ENCODE peak calls at places on chromosomes 4 and X, in five cellular contexts. Q is esophagus muscularis mucosa, P is tibial artery, H is prostate gland, F is WERI-Rb-1. T is an unnamed sample.
A peak's percentile ranks its signal among the peaks of the same experiment; 100 is the strongest.

GRCh38 chrX:39356119-39356807 is 555.0 kb downstream of the MID1IP1 start:
- DNase-seq in Q (no peak), P (no peak), H (no peak), F (no peak), T (no peak)

GRCh38 chr4:158538911-158539310 is 17.2 kb downstream of the RXFP1 start:
- DNase-seq in Q (no peak), P (no peak), H (no peak), F (no peak), T (no peak)

GRCh38 chrX:97858592-97858991 is 974.9 kb downstream of the RPA4 start:
- DNase-seq in Q (no peak), P (no peak), H (no peak), F (no peak), T (no peak)

GRCh38 chrX:76454456-76454927 is 27.0 kb downstream of the MAGEE1 start:
- DNase-seq in Q (no peak), P (no peak), H (no peak), F (no peak), T (no peak)

GRCh38 chrX:2629316-2630168 is 61.6 kb upstream of the CD99 start:
- DNase-seq in Q (no peak), P (no peak), H (no peak), F (no peak), T (peak; percentile 63)

GRCh38 chrX:40099046-40099968 is 1.5 kb upstream of the BCOR start:
- DNase-seq in Q (no peak), P (no peak), H (peak; percentile 16), F (peak; percentile 87), T (peak; percentile 68)

GRCh38 chr4:86442881-86443280 is 83.0 kb upstream of the MAPK10 start:
- DNase-seq in Q (no peak), P (no peak), H (no peak), F (no peak), T (no peak)

GRCh38 chr4:126708716-126709115 is 924.0 kb upstream of the INTU start:
- DNase-seq in Q (no peak), P (no peak), H (no peak), F (no peak), T (no peak)

GRCh38 chr4:118280501-118281218 is 72.1 kb downstream of the PRSS12 start:
- DNase-seq in Q (no peak), P (no peak), H (peak; percentile 71), F (peak; percentile 71), T (peak; percentile 51)

GRCh38 chr4:129323630-129324029 is 227.7 kb downstream of the C4orf33 start:
- DNase-seq in Q (no peak), P (no peak), H (no peak), F (no peak), T (no peak)

GRCh38 chrX:53280703-53281320 is 572 bp downstream of the IQSEC2 start:
- DNase-seq in Q (no peak), P (peak; percentile 41), H (no peak), F (no peak), T (no peak)

GRCh38 chr4:148263127-148263526 is 179.1 kb downstream of the NR3C2 start:
- DNase-seq in Q (no peak), P (no peak), H (no peak), F (no peak), T (no peak)

GRCh38 chr4:55012363-55013255 is 112.8 kb downstream of the KDR start:
- DNase-seq in Q (no peak), P (no peak), H (no peak), F (no peak), T (no peak)

GRCh38 chr4:22515888-22516541 is at the start of gene ADGRA3:
- DNase-seq in Q (no peak), P (peak; percentile 61), H (peak; percentile 69), F (peak; percentile 93), T (no peak)

GRCh38 chrX:42720209-42720608 is 57.8 kb downstream of the PPP1R2C start:
- DNase-seq in Q (no peak), P (no peak), H (no peak), F (no peak), T (peak; percentile 23)

GRCh38 chrX:42710452-42710851 is 67.5 kb downstream of the PPP1R2C start:
- DNase-seq in Q (no peak), P (no peak), H (no peak), F (no peak), T (peak; percentile 31)

GRCh38 chrX:42714981-42715688 is 62.8 kb downstream of the PPP1R2C start:
- DNase-seq in Q (no peak), P (peak; percentile 30), H (peak; percentile 64), F (peak; percentile 9), T (peak; percentile 52)

DNA sequence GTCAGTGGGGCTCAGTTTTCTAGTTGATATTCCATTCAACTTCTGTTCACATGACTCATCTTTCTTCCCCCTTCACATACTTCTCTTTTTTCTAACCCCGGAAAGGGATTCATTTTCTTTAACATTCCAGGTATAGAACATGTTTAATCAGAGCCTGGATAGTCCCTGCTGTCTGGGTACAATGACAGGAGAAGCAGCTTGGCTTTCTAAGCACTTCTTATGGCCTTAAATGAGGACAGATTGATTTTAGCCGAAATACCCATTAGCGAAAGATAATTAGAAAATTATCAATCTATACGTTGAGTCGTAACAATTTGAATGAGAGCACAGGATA is 62.3 kb downstream of the PPP1R2C start:
- DNase-seq in Q (no peak), P (no peak), H (no peak), F (no peak), T (no peak)
- H3K4me3 ChIP-seq in Q (no peak overlapping the region), P (no peak overlapping the region), H (no peak overlapping the region), F (no peak overlapping the region), T (peak overlapping the region; percentile 32)

GRCh38 chrX:790780-791360 is 160.3 kb downstream of the SHOX start:
- DNase-seq in Q (no peak), P (no peak), H (no peak), F (no peak), T (no peak)
- H3K9me3 ChIP-seq in Q (peaks cover 4% of the 10 kb centered on the region), P (peaks cover 13% of the 10 kb centered on the region), H (no peaks in the 10 kb centered on the region), F (peaks cover 4% of the 10 kb centered on the region), T (no peaks in the 10 kb centered on the region)

GRCh38 chrX:153519569-153520285 is 2.3 kb downstream of the ATP2B3 start:
- DNase-seq in Q (no peak), P (no peak), H (no peak), F (peak; percentile 44), T (no peak)
- H3K27me3 ChIP-seq in Q (peaks cover 56% of the 10 kb centered on the region), P (peaks cover 58% of the 10 kb centered on the region), H (no peaks in the 10 kb centered on the region), F (peaks cover 13% of the 10 kb centered on the region), T (no peaks in the 10 kb centered on the region)

GRCh38 chrX:33339219-33339618 is 127.9 kb upstream of the DMD start:
- DNase-seq in Q (no peak), P (no peak), H (no peak), F (no peak), T (no peak)
- H3K4me3 ChIP-seq in Q (peak overlapping the region; percentile 32), P (peak overlapping the region; percentile 46), H (no peak overlapping the region), F (no peak overlapping the region), T (no peak overlapping the region)

DNA sequence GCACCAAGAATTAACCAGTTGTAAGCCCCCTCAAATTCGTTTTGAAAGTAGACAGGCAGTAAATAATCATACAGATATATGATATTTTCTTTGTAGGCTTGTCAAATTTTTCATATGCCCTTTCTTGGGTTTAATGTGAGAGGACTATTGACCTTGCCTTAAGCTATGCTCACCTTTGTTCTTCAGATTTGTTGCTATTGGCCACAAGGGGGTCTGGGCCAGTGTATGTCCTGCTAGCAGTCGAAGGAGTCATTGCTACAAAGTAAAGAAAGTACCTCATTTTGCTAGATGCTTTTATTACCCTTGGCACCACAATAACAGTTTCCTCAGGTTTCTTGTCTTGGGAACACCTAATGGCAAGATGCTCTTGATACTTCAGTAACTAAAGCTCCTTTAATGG is 51.7 kb downstream of the IGSF1 start:
- DNase-seq in Q (no peak), P (no peak), H (no peak), F (no peak), T (no peak)
- H3K9me3 ChIP-seq in Q (no peaks in the 10 kb centered on the region), P (no peaks in the 10 kb centered on the region), H (no peaks in the 10 kb centered on the region), F (no peaks in the 10 kb centered on the region), T (no peaks in the 10 kb centered on the region)

DNA sequence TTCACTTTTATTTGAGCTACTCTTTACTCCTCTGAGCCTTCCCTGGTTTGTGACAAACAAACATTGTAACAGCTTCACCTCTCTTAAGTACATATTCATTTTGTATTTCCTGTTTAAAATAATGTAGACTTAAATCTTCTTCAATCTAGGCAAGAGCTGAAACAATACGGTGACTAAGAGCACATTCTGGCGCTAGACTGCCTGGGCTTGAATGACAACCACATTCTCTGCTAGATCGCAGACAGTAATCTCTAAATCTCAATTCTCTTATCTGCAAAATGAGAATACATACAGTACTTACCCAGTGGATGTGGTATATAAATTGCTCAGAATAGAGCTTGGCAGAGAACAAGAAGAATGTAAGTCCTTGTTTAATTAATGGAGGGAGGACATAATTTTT is 144.8 kb downstream of the ARAP2 start:
- DNase-seq in Q (no peak), P (no peak), H (no peak), F (no peak), T (no peak)
- H3K27me3 ChIP-seq in Q (no peaks in the 10 kb centered on the region), P (no peaks in the 10 kb centered on the region), H (no peaks in the 10 kb centered on the region), F (peaks cover 21% of the 10 kb centered on the region), T (no peaks in the 10 kb centered on the region)

GRCh38 chrX:140713174-140713539 is 3.6 kb downstream of the LINC00632 start:
- DNase-seq in Q (no peak), P (no peak), H (no peak), F (no peak), T (no peak)
- H3K4me3 ChIP-seq in Q (peak overlapping the region; percentile 43), P (peak overlapping the region; percentile 43), H (no peak overlapping the region), F (no peak overlapping the region), T (no peak overlapping the region)

GRCh38 chrX:152155766-152156310 is 17.5 kb upstream of the MAGEA10 start:
- DNase-seq in Q (no peak), P (no peak), H (no peak), F (no peak), T (no peak)
- H3K9me3 ChIP-seq in Q (no peaks in the 10 kb centered on the region), P (no peaks in the 10 kb centered on the region), H (no peaks in the 10 kb centered on the region), F (no peaks in the 10 kb centered on the region), T (no peaks in the 10 kb centered on the region)

T was measured in CD4-positive, CD25-positive, alpha-beta regulatory T cell.